ENCODE peak calls at places on chromosomes 6 and 20, in seven cellular contexts. One of them, this sample, is unnamed.
A peak's percentile ranks its signal among the peaks of the same experiment; 100 is the strongest.

GRCh38 chr20:20002101-20002998 is 14.8 kb upstream of the NAA20 start:
- DNase-seq in osteoblast: no peak
- DNase-seq in endothelial cell of umbilical vein: no peak
- DNase-seq in H9: no peak
- DNase-seq in GM13977: no peak
- DNase-seq in dorsolateral prefrontal cortex: no peak
- DNase-seq in RWPE2: no peak
- DNase-seq in this sample: no peak

GRCh38 chr6:140571139-140571538 is 1196.7 kb upstream of the CITED2 start:
- DNase-seq in H9: no peak
- DNase-seq in dorsolateral prefrontal cortex: no peak
- DNase-seq in osteoblast: no peak
- DNase-seq in RWPE2: no peak
- DNase-seq in GM13977: no peak
- DNase-seq in endothelial cell of umbilical vein: no peak
- DNase-seq in this sample: no peak

GRCh38 chr6:52416629-52417151 is 3.5 kb upstream of the EFHC1 start:
- DNase-seq in RWPE2: no peak
- DNase-seq in H9: no peak
- DNase-seq in dorsolateral prefrontal cortex: peak; percentile 21
- DNase-seq in GM13977: peak; percentile 61
- DNase-seq in endothelial cell of umbilical vein: peak; percentile 79
- DNase-seq in osteoblast: peak; percentile 58
- DNase-seq in this sample: no peak

GRCh38 chr6:144758602-144759001 is 473.5 kb downstream of the UTRN start:
- DNase-seq in GM13977: no peak
- DNase-seq in RWPE2: no peak
- DNase-seq in H9: no peak
- DNase-seq in osteoblast: no peak
- DNase-seq in dorsolateral prefrontal cortex: no peak
- DNase-seq in endothelial cell of umbilical vein: peak; percentile 30
- DNase-seq in this sample: no peak

GRCh38 chr20:13325033-13325432 is 104.0 kb downstream of the ISM1 start:
- DNase-seq in RWPE2: no peak
- DNase-seq in endothelial cell of umbilical vein: peak; percentile 32
- DNase-seq in dorsolateral prefrontal cortex: no peak
- DNase-seq in GM13977: no peak
- DNase-seq in H9: peak; percentile 82
- DNase-seq in osteoblast: no peak
- DNase-seq in this sample: no peak

GRCh38 chr20:33650111-33650752 is 11.9 kb upstream of the C20orf144 start:
- DNase-seq in endothelial cell of umbilical vein: no peak
- DNase-seq in osteoblast: no peak
- DNase-seq in RWPE2: peak; percentile 72
- DNase-seq in dorsolateral prefrontal cortex: no peak
- DNase-seq in H9: no peak
- DNase-seq in GM13977: no peak
- DNase-seq in this sample: no peak

GRCh38 chr20:46803446-46804020 is 91.1 kb upstream of the EYA2 start:
- DNase-seq in GM13977: no peak
- DNase-seq in RWPE2: no peak
- DNase-seq in endothelial cell of umbilical vein: no peak
- DNase-seq in osteoblast: no peak
- DNase-seq in H9: no peak
- DNase-seq in dorsolateral prefrontal cortex: no peak
- DNase-seq in this sample: no peak

GRCh38 chr6:57226221-57226620 is 4.1 kb upstream of the RAB23 start:
- DNase-seq in endothelial cell of umbilical vein: no peak
- DNase-seq in dorsolateral prefrontal cortex: no peak
- DNase-seq in RWPE2: no peak
- DNase-seq in GM13977: no peak
- DNase-seq in H9: no peak
- DNase-seq in osteoblast: no peak
- DNase-seq in this sample: no peak

GRCh38 chr6:115821798-115822197 is 238.9 kb downstream of the FRK start:
- DNase-seq in dorsolateral prefrontal cortex: no peak
- DNase-seq in osteoblast: no peak
- DNase-seq in H9: no peak
- DNase-seq in GM13977: no peak
- DNase-seq in RWPE2: no peak
- DNase-seq in endothelial cell of umbilical vein: no peak
- DNase-seq in this sample: no peak

GRCh38 chr6:136463796-136464542 is 86.3 kb downstream of the MAP7 start:
- DNase-seq in GM13977: no peak
- DNase-seq in RWPE2: no peak
- DNase-seq in osteoblast: peak; percentile 19
- DNase-seq in endothelial cell of umbilical vein: no peak
- DNase-seq in dorsolateral prefrontal cortex: no peak
- DNase-seq in H9: no peak
- DNase-seq in this sample: no peak

GRCh38 chr6:13696226-13696625 is 15.4 kb downstream of the RANBP9 start:
- DNase-seq in endothelial cell of umbilical vein: no peak
- DNase-seq in H9: no peak
- DNase-seq in RWPE2: no peak
- DNase-seq in GM13977: no peak
- DNase-seq in dorsolateral prefrontal cortex: no peak
- DNase-seq in osteoblast: no peak
- DNase-seq in this sample: no peak

GRCh38 chr6:46376562-46376969 is 114.7 kb downstream of the RCAN2 start:
- DNase-seq in dorsolateral prefrontal cortex: no peak
- DNase-seq in RWPE2: no peak
- DNase-seq in H9: no peak
- DNase-seq in GM13977: peak; percentile 46
- DNase-seq in endothelial cell of umbilical vein: no peak
- DNase-seq in osteoblast: no peak
- DNase-seq in this sample: no peak

GRCh38 chr6:159013229-159013628 is 13.2 kb upstream of the RSPH3 start:
- DNase-seq in RWPE2: no peak
- DNase-seq in osteoblast: no peak
- DNase-seq in H9: no peak
- DNase-seq in GM13977: no peak
- DNase-seq in endothelial cell of umbilical vein: no peak
- DNase-seq in dorsolateral prefrontal cortex: no peak
- DNase-seq in this sample: no peak

GRCh38 chr20:58361549-58361948 is 27.5 kb upstream of the VAPB start:
- DNase-seq in H9: no peak
- DNase-seq in dorsolateral prefrontal cortex: no peak
- DNase-seq in osteoblast: no peak
- DNase-seq in endothelial cell of umbilical vein: no peak
- DNase-seq in RWPE2: no peak
- DNase-seq in GM13977: no peak
- DNase-seq in this sample: no peak

GRCh38 chr20:41697861-41698559 is 79.8 kb upstream of the CHD6 start:
- DNase-seq in endothelial cell of umbilical vein: peak; percentile 36
- DNase-seq in H9: peak; percentile 34
- DNase-seq in osteoblast: peak; percentile 55
- DNase-seq in RWPE2: no peak
- DNase-seq in dorsolateral prefrontal cortex: no peak
- DNase-seq in GM13977: peak; percentile 23
- DNase-seq in this sample: no peak

GRCh38 chr20:21701171-21701876 is 4.1 kb upstream of the PAX1 start:
- DNase-seq in osteoblast: peak; percentile 85
- DNase-seq in dorsolateral prefrontal cortex: no peak
- DNase-seq in H9: peak; percentile 73
- DNase-seq in RWPE2: no peak
- DNase-seq in GM13977: no peak
- DNase-seq in endothelial cell of umbilical vein: no peak
- DNase-seq in this sample: no peak

GRCh38 chr6:11754625-11755289 is 23.8 kb downstream of the ADTRP start:
- DNase-seq in endothelial cell of umbilical vein: peak; percentile 72
- DNase-seq in H9: no peak
- DNase-seq in RWPE2: no peak
- DNase-seq in osteoblast: no peak
- DNase-seq in dorsolateral prefrontal cortex: no peak
- DNase-seq in GM13977: no peak
- DNase-seq in this sample: no peak

GRCh38 chr20:5402903-5403531 is 86.3 kb upstream of the PROKR2 start:
- DNase-seq in dorsolateral prefrontal cortex: no peak
- DNase-seq in H9: peak; percentile 60
- DNase-seq in GM13977: peak; percentile 31
- DNase-seq in endothelial cell of umbilical vein: peak; percentile 30
- DNase-seq in RWPE2: no peak
- DNase-seq in osteoblast: no peak
- DNase-seq in this sample: no peak

GRCh38 chr6:42361036-42361435 is 90.7 kb downstream of the TRERF1 start:
- DNase-seq in osteoblast: no peak
- DNase-seq in dorsolateral prefrontal cortex: no peak
- DNase-seq in GM13977: no peak
- DNase-seq in RWPE2: no peak
- DNase-seq in H9: no peak
- DNase-seq in endothelial cell of umbilical vein: no peak
- DNase-seq in this sample: no peak

GRCh38 chr20:7210910-7211309 is 443.4 kb downstream of the BMP2 start:
- DNase-seq in endothelial cell of umbilical vein: no peak
- DNase-seq in H9: no peak
- DNase-seq in RWPE2: no peak
- DNase-seq in osteoblast: no peak
- DNase-seq in dorsolateral prefrontal cortex: no peak
- DNase-seq in GM13977: no peak
- DNase-seq in this sample: no peak

GRCh38 chr6:145112711-145113148 is 622.6 kb downstream of the EPM2A start:
- DNase-seq in osteoblast: peak; percentile 29
- DNase-seq in RWPE2: no peak
- DNase-seq in dorsolateral prefrontal cortex: no peak
- DNase-seq in GM13977: no peak
- DNase-seq in H9: no peak
- DNase-seq in endothelial cell of umbilical vein: no peak
- DNase-seq in this sample: no peak

GRCh38 chr6:78863576-78863975 is 3.8 kb upstream of the IRAK1BP1 start:
- DNase-seq in osteoblast: no peak
- DNase-seq in H9: no peak
- DNase-seq in endothelial cell of umbilical vein: no peak
- DNase-seq in dorsolateral prefrontal cortex: no peak
- DNase-seq in RWPE2: no peak
- DNase-seq in GM13977: no peak
- DNase-seq in this sample: no peak

GRCh38 chr6:78864957-78865356 is 2.4 kb upstream of the IRAK1BP1 start:
- DNase-seq in GM13977: no peak
- DNase-seq in H9: no peak
- DNase-seq in RWPE2: no peak
- DNase-seq in osteoblast: peak; percentile 51
- DNase-seq in dorsolateral prefrontal cortex: no peak
- DNase-seq in endothelial cell of umbilical vein: no peak
- DNase-seq in this sample: no peak

GRCh38 chr6:78867020-78867369 is 356 bp upstream of the IRAK1BP1 start:
- DNase-seq in H9: no peak
- DNase-seq in endothelial cell of umbilical vein: no peak
- DNase-seq in dorsolateral prefrontal cortex: no peak
- DNase-seq in GM13977: no peak
- DNase-seq in RWPE2: no peak
- DNase-seq in osteoblast: no peak
- DNase-seq in this sample: no peak

GRCh38 chr6:78868124-78868523 is 773 bp downstream of the IRAK1BP1 start:
- DNase-seq in endothelial cell of umbilical vein: no peak
- DNase-seq in RWPE2: no peak
- DNase-seq in dorsolateral prefrontal cortex: no peak
- DNase-seq in GM13977: no peak
- DNase-seq in osteoblast: no peak
- DNase-seq in H9: no peak
- DNase-seq in this sample: no peak

GRCh38 chr6:78867370-78868040 is at the start of gene IRAK1BP1:
- DNase-seq in GM13977: peak; percentile 88
- DNase-seq in endothelial cell of umbilical vein: peak; percentile 89
- DNase-seq in osteoblast: peak; percentile 95
- DNase-seq in H9: peak; percentile 91
- DNase-seq in dorsolateral prefrontal cortex: peak; percentile 89
- DNase-seq in RWPE2: peak; percentile 85
- DNase-seq in this sample: peak; percentile 93
- TF ChIP-seq CTCF in GM13977: peak; percentile 17
- TF ChIP-seq CTCF in endothelial cell of umbilical vein: peak; percentile 46
- TF ChIP-seq CTCF in osteoblast: no peak
- TF ChIP-seq CTCF in H9: peak; percentile 38
- TF ChIP-seq CTCF in dorsolateral prefrontal cortex: no peak
- TF ChIP-seq CTCF in RWPE2: peak; percentile 34
- TF ChIP-seq CTCF in this sample: peak; percentile 49

DNA sequence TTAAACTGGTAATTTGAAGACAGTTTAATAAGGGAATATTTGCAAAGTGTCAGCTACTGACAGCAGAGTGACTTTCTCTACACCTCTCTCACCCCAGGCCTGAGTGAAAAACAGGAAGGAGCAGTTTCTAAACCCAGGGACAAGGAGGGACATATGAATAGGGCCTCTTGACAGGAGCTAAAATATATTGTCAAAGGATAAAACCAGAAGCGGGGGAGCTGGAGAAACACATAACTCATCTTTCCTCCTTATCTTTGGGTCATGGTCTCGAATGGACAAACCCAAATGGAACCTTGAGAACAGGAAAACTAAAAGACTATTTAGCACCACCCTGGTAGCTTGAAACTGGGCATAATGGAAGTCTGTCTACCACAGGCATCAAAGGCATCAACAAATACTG is 197.5 kb upstream of the FOXA2 start:
- DNase-seq in H9: no peak
- DNase-seq in endothelial cell of umbilical vein: no peak
- DNase-seq in dorsolateral prefrontal cortex: no peak
- DNase-seq in osteoblast: no peak
- DNase-seq in GM13977: no peak
- DNase-seq in RWPE2: no peak
- DNase-seq in this sample: no peak
- TF ChIP-seq CTCF in H9: no peak
- TF ChIP-seq CTCF in endothelial cell of umbilical vein: no peak
- TF ChIP-seq CTCF in dorsolateral prefrontal cortex: no peak
- TF ChIP-seq CTCF in osteoblast: no peak
- TF ChIP-seq CTCF in GM13977: no peak
- TF ChIP-seq CTCF in RWPE2: no peak
- TF ChIP-seq CTCF in this sample: no peak

GRCh38 chr6:19812512-19813119 is 24.6 kb upstream of the ID4 start:
- DNase-seq in osteoblast: peak; percentile 64
- DNase-seq in H9: no peak
- DNase-seq in endothelial cell of umbilical vein: peak; percentile 17
- DNase-seq in dorsolateral prefrontal cortex: no peak
- DNase-seq in GM13977: no peak
- DNase-seq in RWPE2: no peak
- DNase-seq in this sample: no peak
- TF ChIP-seq CTCF in osteoblast: peak; percentile 81
- TF ChIP-seq CTCF in H9: peak; percentile 79
- TF ChIP-seq CTCF in endothelial cell of umbilical vein: peak; percentile 44
- TF ChIP-seq CTCF in dorsolateral prefrontal cortex: peak; percentile 56
- TF ChIP-seq CTCF in GM13977: peak; percentile 48
- TF ChIP-seq CTCF in RWPE2: peak; percentile 65
- TF ChIP-seq CTCF in this sample: peak; percentile 84

GRCh38 chr6:79584332-79584731 is 46.8 kb upstream of the SH3BGRL2 start:
- DNase-seq in endothelial cell of umbilical vein: no peak
- DNase-seq in osteoblast: no peak
- DNase-seq in GM13977: no peak
- DNase-seq in dorsolateral prefrontal cortex: no peak
- DNase-seq in RWPE2: no peak
- DNase-seq in H9: no peak
- DNase-seq in this sample: no peak

GRCh38 chr6:79589701-79590100 is 41.4 kb upstream of the SH3BGRL2 start:
- DNase-seq in dorsolateral prefrontal cortex: no peak
- DNase-seq in osteoblast: no peak
- DNase-seq in RWPE2: no peak
- DNase-seq in GM13977: no peak
- DNase-seq in endothelial cell of umbilical vein: no peak
- DNase-seq in H9: no peak
- DNase-seq in this sample: no peak

DNA sequence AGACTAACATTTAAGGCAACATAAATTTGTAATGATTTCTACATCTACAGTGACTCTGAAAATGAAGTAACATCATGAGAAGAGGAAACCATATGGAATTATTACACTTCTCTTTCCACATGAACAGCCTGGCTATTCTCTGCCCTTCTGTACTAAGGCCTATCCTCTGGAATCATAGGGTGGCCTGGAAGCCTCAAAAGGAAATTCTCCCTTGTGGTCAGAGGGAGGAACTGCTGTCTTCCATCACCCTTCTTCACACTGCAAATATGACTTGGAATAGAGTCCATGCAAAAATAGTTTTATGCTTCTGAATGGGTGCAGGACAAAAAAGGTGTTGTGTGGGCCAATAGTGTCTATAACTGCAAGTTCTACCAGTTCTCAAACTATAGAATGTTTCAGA is 44.6 kb upstream of the SH3BGRL2 start:
- DNase-seq in endothelial cell of umbilical vein: peak; percentile 19
- DNase-seq in H9: peak; percentile 36
- DNase-seq in dorsolateral prefrontal cortex: no peak
- DNase-seq in osteoblast: peak; percentile 48
- DNase-seq in RWPE2: no peak
- DNase-seq in GM13977: no peak
- DNase-seq in this sample: no peak
- TF ChIP-seq CTCF in endothelial cell of umbilical vein: peak; percentile 51
- TF ChIP-seq CTCF in H9: peak; percentile 68
- TF ChIP-seq CTCF in dorsolateral prefrontal cortex: peak; percentile 24
- TF ChIP-seq CTCF in osteoblast: peak; percentile 54
- TF ChIP-seq CTCF in RWPE2: peak; percentile 45
- TF ChIP-seq CTCF in GM13977: no peak
- TF ChIP-seq CTCF in this sample: peak; percentile 67

This sample was measured in chondrocyte.